ENCODE peak calls at places on chromosome 5, in ten cellular contexts. One of them, this sample, is unnamed.

GRCh38 chr5:103745353-103746065 is 182.9 kb upstream of the NUDT12 start:
- DNase-seq in prostate gland: no peak
- DNase-seq in lung: no peak
- DNase-seq in A549: no peak
- DNase-seq in aorta: no peak
- DNase-seq in CD8-positive, alpha-beta memory T cell: no peak
- DNase-seq in spleen: no peak
- DNase-seq in small intestine: no peak
- DNase-seq in tibial artery: no peak
- DNase-seq in AG04450: no peak
- DNase-seq in this sample: no peak

GRCh38 chr5:150263801-150264621 is 25.6 kb downstream of the CAMK2A start:
- DNase-seq in prostate gland: peak; percentile 71
- DNase-seq in lung: no peak
- DNase-seq in A549: peak; percentile 81
- DNase-seq in aorta: no peak
- DNase-seq in CD8-positive, alpha-beta memory T cell: no peak
- DNase-seq in spleen: no peak
- DNase-seq in small intestine: no peak
- DNase-seq in tibial artery: no peak
- DNase-seq in AG04450: peak; percentile 65
- DNase-seq in this sample: peak; percentile 72

GRCh38 chr5:125603321-125603720 is 819.9 kb upstream of the GRAMD2B start:
- DNase-seq in prostate gland: no peak
- DNase-seq in lung: no peak
- DNase-seq in A549: no peak
- DNase-seq in aorta: no peak
- DNase-seq in CD8-positive, alpha-beta memory T cell: no peak
- DNase-seq in spleen: no peak
- DNase-seq in small intestine: no peak
- DNase-seq in tibial artery: no peak
- DNase-seq in AG04450: no peak
- DNase-seq in this sample: no peak

GRCh38 chr5:169336234-169336633 is 35.3 kb upstream of the SLIT3 start:
- DNase-seq in prostate gland: no peak
- DNase-seq in lung: no peak
- DNase-seq in A549: no peak
- DNase-seq in aorta: no peak
- DNase-seq in CD8-positive, alpha-beta memory T cell: no peak
- DNase-seq in spleen: no peak
- DNase-seq in small intestine: no peak
- DNase-seq in tibial artery: no peak
- DNase-seq in AG04450: no peak
- DNase-seq in this sample: no peak

GRCh38 chr5:6772886-6773285 is 59.7 kb downstream of the TENT4A start:
- DNase-seq in prostate gland: no peak
- DNase-seq in lung: no peak
- DNase-seq in A549: no peak
- DNase-seq in aorta: no peak
- DNase-seq in CD8-positive, alpha-beta memory T cell: no peak
- DNase-seq in spleen: no peak
- DNase-seq in small intestine: no peak
- DNase-seq in tibial artery: no peak
- DNase-seq in AG04450: no peak
- DNase-seq in this sample: no peak

GRCh38 chr5:139146809-139147742 is 51.1 kb downstream of the SIL1 start:
- DNase-seq in prostate gland: no peak
- DNase-seq in lung: no peak
- DNase-seq in A549: no peak
- DNase-seq in aorta: no peak
- DNase-seq in CD8-positive, alpha-beta memory T cell: no peak
- DNase-seq in spleen: no peak
- DNase-seq in small intestine: no peak
- DNase-seq in tibial artery: no peak
- DNase-seq in AG04450: no peak
- DNase-seq in this sample: no peak

GRCh38 chr5:167970002-167970401 is 321.4 kb upstream of the WWC1 start:
- DNase-seq in prostate gland: no peak
- DNase-seq in lung: no peak
- DNase-seq in A549: no peak
- DNase-seq in aorta: no peak
- DNase-seq in CD8-positive, alpha-beta memory T cell: no peak
- DNase-seq in spleen: no peak
- DNase-seq in small intestine: no peak
- DNase-seq in tibial artery: no peak
- DNase-seq in AG04450: no peak
- DNase-seq in this sample: no peak

GRCh38 chr5:137265457-137265856 is 233.7 kb downstream of the SPOCK1 start:
- DNase-seq in prostate gland: no peak
- DNase-seq in lung: no peak
- DNase-seq in A549: no peak
- DNase-seq in aorta: no peak
- DNase-seq in CD8-positive, alpha-beta memory T cell: no peak
- DNase-seq in spleen: no peak
- DNase-seq in small intestine: no peak
- DNase-seq in tibial artery: no peak
- DNase-seq in AG04450: no peak
- DNase-seq in this sample: no peak

GRCh38 chr5:980001-980588 is 28.5 kb upstream of the NKD2 start:
- DNase-seq in prostate gland: peak; percentile 3
- DNase-seq in lung: no peak
- DNase-seq in A549: no peak
- DNase-seq in aorta: no peak
- DNase-seq in CD8-positive, alpha-beta memory T cell: no peak
- DNase-seq in spleen: no peak
- DNase-seq in small intestine: no peak
- DNase-seq in tibial artery: no peak
- DNase-seq in AG04450: no peak
- DNase-seq in this sample: no peak

GRCh38 chr5:979100-979817 is 29.3 kb upstream of the NKD2 start:
- DNase-seq in prostate gland: no peak
- DNase-seq in lung: no peak
- DNase-seq in A549: no peak
- DNase-seq in aorta: no peak
- DNase-seq in CD8-positive, alpha-beta memory T cell: no peak
- DNase-seq in spleen: no peak
- DNase-seq in small intestine: no peak
- DNase-seq in tibial artery: no peak
- DNase-seq in AG04450: no peak
- DNase-seq in this sample: peak; percentile 15

GRCh38 chr5:981466-981865 is 27.1 kb upstream of the NKD2 start:
- DNase-seq in prostate gland: no peak
- DNase-seq in lung: no peak
- DNase-seq in A549: no peak
- DNase-seq in aorta: no peak
- DNase-seq in CD8-positive, alpha-beta memory T cell: no peak
- DNase-seq in spleen: no peak
- DNase-seq in small intestine: no peak
- DNase-seq in tibial artery: no peak
- DNase-seq in AG04450: no peak
- DNase-seq in this sample: peak; percentile 17

GRCh38 chr5:982377-983237 is 26.0 kb upstream of the NKD2 start:
- DNase-seq in prostate gland: peak; percentile 3
- DNase-seq in lung: no peak
- DNase-seq in A549: peak; percentile 65
- DNase-seq in aorta: no peak
- DNase-seq in CD8-positive, alpha-beta memory T cell: no peak
- DNase-seq in spleen: no peak
- DNase-seq in small intestine: no peak
- DNase-seq in tibial artery: no peak
- DNase-seq in AG04450: no peak
- DNase-seq in this sample: peak; percentile 17

DNA sequence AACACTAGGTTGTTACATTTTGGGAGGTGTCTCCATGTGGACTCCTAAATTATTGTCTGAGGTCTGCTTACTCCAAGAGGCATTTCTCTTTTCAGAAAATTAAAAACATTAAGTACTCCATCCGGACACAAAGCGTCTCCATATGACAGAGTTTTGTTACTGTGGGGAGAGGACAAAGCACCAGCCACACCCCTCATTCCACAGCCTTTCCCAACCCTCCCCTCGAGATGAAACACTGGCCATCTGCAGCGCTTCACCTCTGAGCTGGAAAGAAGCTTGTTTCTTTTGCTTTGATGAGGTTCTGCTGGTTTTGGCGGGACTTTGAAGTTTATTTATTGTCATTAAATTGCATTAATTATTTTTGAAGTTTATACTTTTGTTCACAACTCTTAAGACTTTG is 27.7 kb upstream of the NKD2 start:
- DNase-seq in prostate gland: peak; percentile 3
- DNase-seq in lung: no peak
- DNase-seq in A549: no peak
- DNase-seq in aorta: no peak
- DNase-seq in CD8-positive, alpha-beta memory T cell: no peak
- DNase-seq in spleen: no peak
- DNase-seq in small intestine: no peak
- DNase-seq in tibial artery: no peak
- DNase-seq in AG04450: no peak
- DNase-seq in this sample: peak; percentile 43
- H3K27ac ChIP-seq in prostate gland: no peak overlapping the region
- H3K27ac ChIP-seq in lung: no peak overlapping the region
- H3K27ac ChIP-seq in A549: no peak overlapping the region
- H3K27ac ChIP-seq in aorta: no peak overlapping the region
- H3K27ac ChIP-seq in CD8-positive, alpha-beta memory T cell: no peak overlapping the region
- H3K27ac ChIP-seq in spleen: peak overlapping the region; percentile 65
- H3K27ac ChIP-seq in small intestine: no peak overlapping the region
- H3K27ac ChIP-seq in tibial artery: no peak overlapping the region
- H3K27ac ChIP-seq in AG04450: no peak overlapping the region
- H3K27ac ChIP-seq in this sample: peak overlapping the region; percentile 89

GRCh38 chr5:35161637-35162248 is 68.5 kb downstream of the PRLR start:
- DNase-seq in prostate gland: peak; percentile 33
- DNase-seq in lung: no peak
- DNase-seq in A549: no peak
- DNase-seq in aorta: no peak
- DNase-seq in CD8-positive, alpha-beta memory T cell: no peak
- DNase-seq in spleen: no peak
- DNase-seq in small intestine: no peak
- DNase-seq in tibial artery: no peak
- DNase-seq in AG04450: no peak
- DNase-seq in this sample: no peak

GRCh38 chr5:35158627-35159369 is 71.5 kb downstream of the PRLR start:
- DNase-seq in prostate gland: no peak
- DNase-seq in lung: no peak
- DNase-seq in A549: no peak
- DNase-seq in aorta: no peak
- DNase-seq in CD8-positive, alpha-beta memory T cell: no peak
- DNase-seq in spleen: no peak
- DNase-seq in small intestine: peak; percentile 20
- DNase-seq in tibial artery: no peak
- DNase-seq in AG04450: no peak
- DNase-seq in this sample: no peak

GRCh38 chr5:35162848-35163770 is 67.2 kb downstream of the PRLR start:
- DNase-seq in prostate gland: peak; percentile 31
- DNase-seq in lung: no peak
- DNase-seq in A549: no peak
- DNase-seq in aorta: no peak
- DNase-seq in CD8-positive, alpha-beta memory T cell: no peak
- DNase-seq in spleen: no peak
- DNase-seq in small intestine: no peak
- DNase-seq in tibial artery: no peak
- DNase-seq in AG04450: no peak
- DNase-seq in this sample: no peak

GRCh38 chr5:35160486-35161116 is 69.7 kb downstream of the PRLR start:
- DNase-seq in prostate gland: no peak
- DNase-seq in lung: no peak
- DNase-seq in A549: no peak
- DNase-seq in aorta: no peak
- DNase-seq in CD8-positive, alpha-beta memory T cell: no peak
- DNase-seq in spleen: no peak
- DNase-seq in small intestine: no peak
- DNase-seq in tibial artery: no peak
- DNase-seq in AG04450: no peak
- DNase-seq in this sample: no peak

GRCh38 chr5:35159370-35159742 is 70.9 kb downstream of the PRLR start:
- DNase-seq in prostate gland: peak; percentile 9
- DNase-seq in lung: peak; percentile 60
- DNase-seq in A549: no peak
- DNase-seq in aorta: no peak
- DNase-seq in CD8-positive, alpha-beta memory T cell: no peak
- DNase-seq in spleen: no peak
- DNase-seq in small intestine: no peak
- DNase-seq in tibial artery: peak; percentile 41
- DNase-seq in AG04450: no peak
- DNase-seq in this sample: no peak
- H3K27ac ChIP-seq in prostate gland: no peak overlapping the region
- H3K27ac ChIP-seq in lung: peak overlapping the region; percentile 15
- H3K27ac ChIP-seq in A549: no peak overlapping the region
- H3K27ac ChIP-seq in aorta: no peak overlapping the region
- H3K27ac ChIP-seq in CD8-positive, alpha-beta memory T cell: no peak overlapping the region
- H3K27ac ChIP-seq in spleen: no peak overlapping the region
- H3K27ac ChIP-seq in small intestine: no peak overlapping the region
- H3K27ac ChIP-seq in tibial artery: peak overlapping the region; percentile 68
- H3K27ac ChIP-seq in AG04450: no peak overlapping the region
- H3K27ac ChIP-seq in this sample: no peak overlapping the region

GRCh38 chr5:66411701-66412100 is 184.5 kb upstream of the MAST4 start:
- DNase-seq in prostate gland: no peak
- DNase-seq in lung: no peak
- DNase-seq in A549: no peak
- DNase-seq in aorta: no peak
- DNase-seq in CD8-positive, alpha-beta memory T cell: no peak
- DNase-seq in spleen: no peak
- DNase-seq in small intestine: no peak
- DNase-seq in tibial artery: no peak
- DNase-seq in AG04450: no peak
- DNase-seq in this sample: no peak

GRCh38 chr5:66410056-66410455 is 186.1 kb upstream of the MAST4 start:
- DNase-seq in prostate gland: no peak
- DNase-seq in lung: no peak
- DNase-seq in A549: no peak
- DNase-seq in aorta: no peak
- DNase-seq in CD8-positive, alpha-beta memory T cell: no peak
- DNase-seq in spleen: no peak
- DNase-seq in small intestine: no peak
- DNase-seq in tibial artery: no peak
- DNase-seq in AG04450: no peak
- DNase-seq in this sample: no peak

GRCh38 chr5:66417681-66418248 is 178.4 kb upstream of the MAST4 start:
- DNase-seq in prostate gland: no peak
- DNase-seq in lung: no peak
- DNase-seq in A549: no peak
- DNase-seq in aorta: no peak
- DNase-seq in CD8-positive, alpha-beta memory T cell: no peak
- DNase-seq in spleen: no peak
- DNase-seq in small intestine: no peak
- DNase-seq in tibial artery: no peak
- DNase-seq in AG04450: no peak
- DNase-seq in this sample: no peak

GRCh38 chr5:66415208-66415607 is 181.0 kb upstream of the MAST4 start:
- DNase-seq in prostate gland: no peak
- DNase-seq in lung: no peak
- DNase-seq in A549: no peak
- DNase-seq in aorta: no peak
- DNase-seq in CD8-positive, alpha-beta memory T cell: no peak
- DNase-seq in spleen: no peak
- DNase-seq in small intestine: no peak
- DNase-seq in tibial artery: no peak
- DNase-seq in AG04450: no peak
- DNase-seq in this sample: no peak

DNA sequence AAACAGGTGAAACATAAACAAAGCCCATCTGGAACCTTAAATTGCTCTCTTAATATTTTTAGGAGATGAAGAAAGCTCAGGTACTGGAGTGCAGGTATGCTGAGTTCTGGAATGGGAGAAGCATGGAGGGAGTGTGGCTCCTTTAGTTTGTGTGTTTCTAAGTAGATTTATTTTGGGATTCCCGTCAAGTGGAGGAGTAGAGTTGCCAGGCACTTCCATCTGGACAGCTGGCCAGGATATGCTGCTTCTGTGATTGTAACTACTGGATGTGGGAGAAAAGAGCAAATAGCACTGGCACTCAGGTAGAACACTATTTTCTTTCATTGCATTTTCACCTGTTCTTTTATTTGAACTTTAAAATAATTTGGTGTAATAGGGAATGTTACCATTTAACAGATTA is 182.3 kb upstream of the MAST4 start:
- DNase-seq in prostate gland: no peak
- DNase-seq in lung: no peak
- DNase-seq in A549: no peak
- DNase-seq in aorta: no peak
- DNase-seq in CD8-positive, alpha-beta memory T cell: no peak
- DNase-seq in spleen: no peak
- DNase-seq in small intestine: no peak
- DNase-seq in tibial artery: no peak
- DNase-seq in AG04450: no peak
- DNase-seq in this sample: no peak
- H3K27ac ChIP-seq in prostate gland: no peak overlapping the region
- H3K27ac ChIP-seq in lung: no peak overlapping the region
- H3K27ac ChIP-seq in A549: no peak overlapping the region
- H3K27ac ChIP-seq in aorta: no peak overlapping the region
- H3K27ac ChIP-seq in CD8-positive, alpha-beta memory T cell: no peak overlapping the region
- H3K27ac ChIP-seq in spleen: no peak overlapping the region
- H3K27ac ChIP-seq in small intestine: no peak overlapping the region
- H3K27ac ChIP-seq in tibial artery: no peak overlapping the region
- H3K27ac ChIP-seq in AG04450: no peak overlapping the region
- H3K27ac ChIP-seq in this sample: no peak overlapping the region

GRCh38 chr5:57822651-57823050 is 340.0 kb upstream of the ACTBL2 start:
- DNase-seq in prostate gland: no peak
- DNase-seq in lung: no peak
- DNase-seq in A549: no peak
- DNase-seq in aorta: no peak
- DNase-seq in CD8-positive, alpha-beta memory T cell: no peak
- DNase-seq in spleen: no peak
- DNase-seq in small intestine: no peak
- DNase-seq in tibial artery: no peak
- DNase-seq in AG04450: no peak
- DNase-seq in this sample: no peak

GRCh38 chr5:57817924-57818323 is 335.3 kb upstream of the ACTBL2 start:
- DNase-seq in prostate gland: no peak
- DNase-seq in lung: no peak
- DNase-seq in A549: no peak
- DNase-seq in aorta: no peak
- DNase-seq in CD8-positive, alpha-beta memory T cell: no peak
- DNase-seq in spleen: no peak
- DNase-seq in small intestine: no peak
- DNase-seq in tibial artery: no peak
- DNase-seq in AG04450: no peak
- DNase-seq in this sample: no peak

GRCh38 chr5:57816108-57816507 is 333.5 kb upstream of the ACTBL2 start:
- DNase-seq in prostate gland: no peak
- DNase-seq in lung: no peak
- DNase-seq in A549: peak; percentile 49
- DNase-seq in aorta: no peak
- DNase-seq in CD8-positive, alpha-beta memory T cell: no peak
- DNase-seq in spleen: no peak
- DNase-seq in small intestine: no peak
- DNase-seq in tibial artery: no peak
- DNase-seq in AG04450: peak; percentile 82
- DNase-seq in this sample: peak; percentile 21

GRCh38 chr5:57817001-57817453 is 334.4 kb upstream of the ACTBL2 start:
- DNase-seq in prostate gland: no peak
- DNase-seq in lung: no peak
- DNase-seq in A549: no peak
- DNase-seq in aorta: no peak
- DNase-seq in CD8-positive, alpha-beta memory T cell: no peak
- DNase-seq in spleen: no peak
- DNase-seq in small intestine: no peak
- DNase-seq in tibial artery: no peak
- DNase-seq in AG04450: no peak
- DNase-seq in this sample: no peak

GRCh38 chr5:57818397-57818796 is 335.8 kb upstream of the ACTBL2 start:
- DNase-seq in prostate gland: no peak
- DNase-seq in lung: no peak
- DNase-seq in A549: no peak
- DNase-seq in aorta: no peak
- DNase-seq in CD8-positive, alpha-beta memory T cell: no peak
- DNase-seq in spleen: no peak
- DNase-seq in small intestine: no peak
- DNase-seq in tibial artery: no peak
- DNase-seq in AG04450: no peak
- DNase-seq in this sample: no peak
- H3K27ac ChIP-seq in prostate gland: no peak overlapping the region
- H3K27ac ChIP-seq in lung: no peak overlapping the region
- H3K27ac ChIP-seq in A549: no peak overlapping the region
- H3K27ac ChIP-seq in aorta: no peak overlapping the region
- H3K27ac ChIP-seq in CD8-positive, alpha-beta memory T cell: no peak overlapping the region
- H3K27ac ChIP-seq in spleen: no peak overlapping the region
- H3K27ac ChIP-seq in small intestine: no peak overlapping the region
- H3K27ac ChIP-seq in tibial artery: no peak overlapping the region
- H3K27ac ChIP-seq in AG04450: no peak overlapping the region
- H3K27ac ChIP-seq in this sample: no peak overlapping the region